ENCODE peak calls at places on chromosomes 1 and 21, in seven cellular contexts. One of them, this sample, is unnamed.
A peak's percentile ranks its signal among the peaks of the same experiment; 100 is the strongest.

GRCh38 chr21:29340228-29340627 is 41.5 kb downstream of the BACH1 start:
- DNase-seq in OCI-LY7: no peak
- DNase-seq in glutamatergic neuron: no peak
- DNase-seq in heart right ventricle: no peak
- DNase-seq in uterus: no peak
- DNase-seq in prostate gland: no peak
- DNase-seq in ovary: no peak
- DNase-seq in this sample: no peak

GRCh38 chr1:27392778-27393635 is 585 bp downstream of the GPR3 start:
- DNase-seq in glutamatergic neuron: peak; percentile 35
- DNase-seq in heart right ventricle: no peak
- DNase-seq in ovary: no peak
- DNase-seq in prostate gland: no peak
- DNase-seq in OCI-LY7: no peak
- DNase-seq in uterus: no peak
- DNase-seq in this sample: no peak

GRCh38 chr21:35438643-35439404 is 389.7 kb upstream of the RUNX1 start:
- DNase-seq in uterus: no peak
- DNase-seq in heart right ventricle: no peak
- DNase-seq in OCI-LY7: no peak
- DNase-seq in prostate gland: no peak
- DNase-seq in glutamatergic neuron: no peak
- DNase-seq in ovary: no peak
- DNase-seq in this sample: peak; percentile 31

GRCh38 chr1:101238041-101238515 is 1.3 kb downstream of the S1PR1 start:
- DNase-seq in uterus: no peak
- DNase-seq in ovary: no peak
- DNase-seq in glutamatergic neuron: no peak
- DNase-seq in OCI-LY7: peak; percentile 73
- DNase-seq in heart right ventricle: no peak
- DNase-seq in prostate gland: no peak
- DNase-seq in this sample: peak; percentile 44

GRCh38 chr1:6674796-6675195 is 26.8 kb downstream of the DNAJC11 start:
- DNase-seq in glutamatergic neuron: no peak
- DNase-seq in heart right ventricle: no peak
- DNase-seq in OCI-LY7: no peak
- DNase-seq in ovary: no peak
- DNase-seq in uterus: no peak
- DNase-seq in prostate gland: no peak
- DNase-seq in this sample: no peak

GRCh38 chr1:207049974-207050391 is 1.0 kb downstream of the YOD1 start:
- DNase-seq in glutamatergic neuron: no peak
- DNase-seq in OCI-LY7: peak; percentile 71
- DNase-seq in heart right ventricle: peak; percentile 54
- DNase-seq in uterus: no peak
- DNase-seq in ovary: no peak
- DNase-seq in prostate gland: peak; percentile 67
- DNase-seq in this sample: peak; percentile 56

GRCh38 chr1:58823481-58824010 is 39.7 kb upstream of the JUN start:
- DNase-seq in uterus: no peak
- DNase-seq in glutamatergic neuron: no peak
- DNase-seq in OCI-LY7: no peak
- DNase-seq in ovary: no peak
- DNase-seq in heart right ventricle: no peak
- DNase-seq in prostate gland: no peak
- DNase-seq in this sample: no peak

GRCh38 chr1:107559881-107560280 is 405.1 kb downstream of the VAV3 start:
- DNase-seq in glutamatergic neuron: no peak
- DNase-seq in uterus: no peak
- DNase-seq in prostate gland: no peak
- DNase-seq in heart right ventricle: no peak
- DNase-seq in ovary: no peak
- DNase-seq in OCI-LY7: no peak
- DNase-seq in this sample: no peak

DNA sequence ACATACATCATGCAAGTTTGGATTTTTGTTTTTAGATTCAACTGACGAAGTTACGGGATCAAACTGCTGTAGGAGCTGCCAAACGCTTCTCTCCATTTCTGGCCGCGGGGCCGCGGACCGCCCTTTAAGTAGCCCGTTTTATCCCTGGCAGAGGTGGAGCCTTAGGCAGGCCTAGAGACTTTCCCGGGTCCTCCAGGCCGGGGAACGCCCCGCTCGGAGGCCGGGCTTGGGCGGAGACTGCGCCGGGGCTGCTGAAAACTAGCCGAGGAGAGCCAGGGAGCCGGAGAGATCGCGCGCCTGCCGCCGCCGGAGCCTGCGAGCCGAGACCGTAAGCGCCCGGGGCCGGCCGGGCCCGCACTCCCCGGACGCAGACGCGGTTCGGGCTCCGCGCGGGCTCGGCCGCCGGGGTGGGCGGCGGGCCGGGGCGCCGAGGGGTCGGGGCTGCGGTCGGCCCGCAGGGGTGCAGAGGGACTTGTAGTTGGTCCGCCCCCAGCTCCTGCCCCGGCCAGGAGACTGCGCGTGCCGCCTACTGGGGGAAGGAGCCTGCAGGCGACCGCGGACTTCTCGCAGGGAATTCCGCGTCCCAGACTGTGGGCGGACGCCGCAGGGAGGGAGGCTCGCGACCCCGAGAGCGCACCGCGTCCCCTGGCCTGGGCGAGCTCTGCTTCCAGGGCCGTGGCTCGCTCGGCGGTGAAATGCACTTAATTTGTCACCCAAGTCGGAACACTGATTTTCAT is at the start of gene EPHX1:
- DNase-seq in uterus: peak; percentile 92
- DNase-seq in heart right ventricle: peak; percentile 91
- DNase-seq in OCI-LY7: peak; percentile 44
- DNase-seq in ovary: peak; percentile 93
- DNase-seq in prostate gland: peak; percentile 91
- DNase-seq in glutamatergic neuron: peak; percentile 91
- DNase-seq in this sample: peak; percentile 92
- TF ChIP-seq CTCF in uterus: no peak
- TF ChIP-seq CTCF in heart right ventricle: peak; percentile 48
- TF ChIP-seq CTCF in OCI-LY7: no peak
- TF ChIP-seq CTCF in ovary: no peak
- TF ChIP-seq CTCF in prostate gland: no peak
- TF ChIP-seq CTCF in glutamatergic neuron: no peak
- TF ChIP-seq CTCF in this sample: peak; percentile 39

GRCh38 chr1:54498383-54499096 is 49.5 kb upstream of the ACOT11 start:
- DNase-seq in prostate gland: no peak
- DNase-seq in uterus: no peak
- DNase-seq in glutamatergic neuron: peak; percentile 51
- DNase-seq in OCI-LY7: no peak
- DNase-seq in ovary: no peak
- DNase-seq in heart right ventricle: no peak
- DNase-seq in this sample: no peak
- TF ChIP-seq CTCF in prostate gland: no peak
- TF ChIP-seq CTCF in uterus: no peak
- TF ChIP-seq CTCF in glutamatergic neuron: no peak
- TF ChIP-seq CTCF in OCI-LY7: no peak
- TF ChIP-seq CTCF in ovary: no peak
- TF ChIP-seq CTCF in heart right ventricle: no peak
- TF ChIP-seq CTCF in this sample: no peak

GRCh38 chr1:55893155-55893554 is 678.0 kb upstream of the USP24 start:
- DNase-seq in ovary: no peak
- DNase-seq in heart right ventricle: no peak
- DNase-seq in uterus: no peak
- DNase-seq in glutamatergic neuron: no peak
- DNase-seq in OCI-LY7: peak; percentile 12
- DNase-seq in prostate gland: no peak
- DNase-seq in this sample: peak; percentile 17
- TF ChIP-seq CTCF in ovary: no peak
- TF ChIP-seq CTCF in heart right ventricle: no peak
- TF ChIP-seq CTCF in uterus: no peak
- TF ChIP-seq CTCF in glutamatergic neuron: peak; percentile 45
- TF ChIP-seq CTCF in OCI-LY7: peak; percentile 71
- TF ChIP-seq CTCF in prostate gland: no peak
- TF ChIP-seq CTCF in this sample: peak; percentile 22

GRCh38 chr21:46325073-46325912 is 1.3 kb downstream of the PCNT start:
- DNase-seq in glutamatergic neuron: peak; percentile 82
- DNase-seq in uterus: peak; percentile 48
- DNase-seq in prostate gland: peak; percentile 46
- DNase-seq in OCI-LY7: peak; percentile 60
- DNase-seq in ovary: peak; percentile 65
- DNase-seq in heart right ventricle: peak; percentile 52
- DNase-seq in this sample: peak; percentile 60
- TF ChIP-seq CTCF in glutamatergic neuron: no peak
- TF ChIP-seq CTCF in uterus: peak; percentile 16
- TF ChIP-seq CTCF in prostate gland: no peak
- TF ChIP-seq CTCF in OCI-LY7: peak; percentile 43
- TF ChIP-seq CTCF in ovary: no peak
- TF ChIP-seq CTCF in heart right ventricle: no peak
- TF ChIP-seq CTCF in this sample: peak; percentile 26

GRCh38 chr21:37496972-37497371 is 130.4 kb downstream of the DYRK1A start:
- DNase-seq in uterus: no peak
- DNase-seq in ovary: no peak
- DNase-seq in heart right ventricle: no peak
- DNase-seq in OCI-LY7: no peak
- DNase-seq in glutamatergic neuron: no peak
- DNase-seq in prostate gland: no peak
- DNase-seq in this sample: no peak
- TF ChIP-seq CTCF in uterus: no peak
- TF ChIP-seq CTCF in ovary: no peak
- TF ChIP-seq CTCF in heart right ventricle: no peak
- TF ChIP-seq CTCF in OCI-LY7: peak; percentile 71
- TF ChIP-seq CTCF in glutamatergic neuron: no peak
- TF ChIP-seq CTCF in prostate gland: no peak
- TF ChIP-seq CTCF in this sample: peak; percentile 4

GRCh38 chr1:235328271-235329138 is at the start of gene GGPS1:
- DNase-seq in ovary: peak; percentile 98
- DNase-seq in glutamatergic neuron: peak; percentile 97
- DNase-seq in heart right ventricle: peak; percentile 98
- DNase-seq in prostate gland: peak; percentile 98
- DNase-seq in OCI-LY7: peak; percentile 100
- DNase-seq in uterus: peak; percentile 98
- DNase-seq in this sample: peak; percentile 92
- TF ChIP-seq CTCF in ovary: no peak
- TF ChIP-seq CTCF in glutamatergic neuron: no peak
- TF ChIP-seq CTCF in heart right ventricle: no peak
- TF ChIP-seq CTCF in prostate gland: no peak
- TF ChIP-seq CTCF in OCI-LY7: no peak
- TF ChIP-seq CTCF in uterus: no peak
- TF ChIP-seq CTCF in this sample: no peak

DNA sequence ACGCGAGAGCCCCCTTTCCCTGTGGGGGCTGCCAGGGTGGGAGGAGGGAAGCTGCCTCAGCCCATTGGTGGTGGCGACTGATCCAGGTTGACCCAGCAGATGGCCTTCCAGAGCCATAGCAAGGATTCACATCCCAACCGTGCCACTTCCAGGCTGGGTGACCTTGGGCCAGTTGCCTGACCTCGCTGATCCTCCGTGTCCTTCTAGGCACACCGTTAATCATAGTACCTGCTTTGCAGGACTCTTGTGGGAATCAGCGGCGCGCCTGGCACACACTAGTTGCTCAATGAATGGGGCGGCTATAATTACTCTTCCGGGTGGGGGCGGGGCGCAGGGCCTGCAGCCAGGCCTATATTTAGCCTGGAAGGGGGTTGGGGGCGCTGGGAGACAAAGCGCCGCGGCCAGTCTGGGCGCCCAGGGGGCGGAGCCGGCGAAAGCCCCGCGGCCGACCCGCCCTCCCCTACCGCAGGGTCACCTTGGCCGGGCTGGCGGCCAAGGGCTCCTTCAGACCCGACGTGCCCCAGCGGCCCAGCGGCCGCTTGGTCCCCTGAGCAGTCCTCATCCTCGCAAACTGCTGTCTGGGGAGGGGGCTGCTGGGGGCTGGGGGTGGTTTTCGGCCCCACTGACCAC is 5.1 kb downstream of the HSPB7 start:
- DNase-seq in OCI-LY7: peak; percentile 34
- DNase-seq in glutamatergic neuron: no peak
- DNase-seq in ovary: peak; percentile 90
- DNase-seq in uterus: peak; percentile 81
- DNase-seq in prostate gland: peak; percentile 54
- DNase-seq in heart right ventricle: peak; percentile 80
- DNase-seq in this sample: peak; percentile 71
- TF ChIP-seq CTCF in OCI-LY7: no peak
- TF ChIP-seq CTCF in glutamatergic neuron: no peak
- TF ChIP-seq CTCF in ovary: no peak
- TF ChIP-seq CTCF in uterus: no peak
- TF ChIP-seq CTCF in prostate gland: no peak
- TF ChIP-seq CTCF in heart right ventricle: no peak
- TF ChIP-seq CTCF in this sample: no peak